ENCODE peak calls at places on chromosomes 5 and 9, in five cellular contexts. One of them, this sample, is unnamed.

GRCh38 chr9:95341262-95342011 is 23.9 kb upstream of the FANCC start:
- DNase-seq in sigmoid colon: no peak
- DNase-seq in hepatocyte: no peak
- DNase-seq in fibroblast of pulmonary artery: peak
- DNase-seq in AG10803: peak
- DNase-seq in this sample: peak

GRCh38 chr5:75367401-75367800 is 30.4 kb downstream of the HMGCR start:
- DNase-seq in sigmoid colon: no peak
- DNase-seq in hepatocyte: no peak
- DNase-seq in fibroblast of pulmonary artery: no peak
- DNase-seq in AG10803: peak
- DNase-seq in this sample: no peak

GRCh38 chr5:10902145-10902544 is 141.1 kb upstream of the DAP start:
- DNase-seq in sigmoid colon: no peak
- DNase-seq in hepatocyte: no peak
- DNase-seq in fibroblast of pulmonary artery: no peak
- DNase-seq in AG10803: peak
- DNase-seq in this sample: peak

GRCh38 chr5:11046160-11046559 is 285.1 kb upstream of the DAP start:
- DNase-seq in sigmoid colon: no peak
- DNase-seq in hepatocyte: no peak
- DNase-seq in fibroblast of pulmonary artery: no peak
- DNase-seq in AG10803: peak
- DNase-seq in this sample: no peak

GRCh38 chr5:42974546-42974945 is 65.6 kb downstream of the ANXA2R start:
- DNase-seq in sigmoid colon: no peak
- DNase-seq in hepatocyte: no peak
- DNase-seq in fibroblast of pulmonary artery: no peak
- DNase-seq in AG10803: peak
- DNase-seq in this sample: peak

GRCh38 chr5:137531266-137531665 is 32.1 kb upstream of the SPOCK1 start:
- DNase-seq in sigmoid colon: no peak
- DNase-seq in hepatocyte: no peak
- DNase-seq in fibroblast of pulmonary artery: no peak
- DNase-seq in AG10803: no peak
- DNase-seq in this sample: no peak

GRCh38 chr9:134291961-134292871 is 34.0 kb upstream of the RXRA start:
- DNase-seq in sigmoid colon: no peak
- DNase-seq in hepatocyte: no peak
- DNase-seq in fibroblast of pulmonary artery: no peak
- DNase-seq in AG10803: no peak
- DNase-seq in this sample: no peak

GRCh38 chr5:25255128-25255527 is 610.4 kb upstream of the CDH10 start:
- DNase-seq in sigmoid colon: no peak
- DNase-seq in hepatocyte: no peak
- DNase-seq in fibroblast of pulmonary artery: no peak
- DNase-seq in AG10803: no peak
- DNase-seq in this sample: no peak

GRCh38 chr9:112971415-112971814 is 40.6 kb downstream of the ZNF883 start:
- DNase-seq in sigmoid colon: no peak
- DNase-seq in hepatocyte: peak
- DNase-seq in fibroblast of pulmonary artery: peak
- DNase-seq in AG10803: peak
- DNase-seq in this sample: peak

GRCh38 chr5:156474251-156474650 is 147.3 kb downstream of the SGCD start:
- DNase-seq in sigmoid colon: peak
- DNase-seq in hepatocyte: no peak
- DNase-seq in fibroblast of pulmonary artery: peak
- DNase-seq in AG10803: peak
- DNase-seq in this sample: peak

GRCh38 chr5:175614223-175614622 is 43.6 kb upstream of the HRH2 start:
- DNase-seq in sigmoid colon: no peak
- DNase-seq in hepatocyte: no peak
- DNase-seq in fibroblast of pulmonary artery: no peak
- DNase-seq in AG10803: no peak
- DNase-seq in this sample: no peak

GRCh38 chr5:14110680-14111079 is 32.5 kb upstream of the TRIO start:
- DNase-seq in sigmoid colon: no peak
- DNase-seq in hepatocyte: no peak
- DNase-seq in fibroblast of pulmonary artery: peak
- DNase-seq in AG10803: peak
- DNase-seq in this sample: peak

GRCh38 chr5:157596449-157596848 is 20.9 kb upstream of the ADAM19 start:
- DNase-seq in sigmoid colon: no peak
- DNase-seq in hepatocyte: no peak
- DNase-seq in fibroblast of pulmonary artery: no peak
- DNase-seq in AG10803: peak
- DNase-seq in this sample: no peak

GRCh38 chr5:135179308-135179980 is 145.4 kb upstream of the PITX1 start:
- DNase-seq in sigmoid colon: no peak
- DNase-seq in hepatocyte: no peak
- DNase-seq in fibroblast of pulmonary artery: no peak
- DNase-seq in AG10803: no peak
- DNase-seq in this sample: no peak

DNA sequence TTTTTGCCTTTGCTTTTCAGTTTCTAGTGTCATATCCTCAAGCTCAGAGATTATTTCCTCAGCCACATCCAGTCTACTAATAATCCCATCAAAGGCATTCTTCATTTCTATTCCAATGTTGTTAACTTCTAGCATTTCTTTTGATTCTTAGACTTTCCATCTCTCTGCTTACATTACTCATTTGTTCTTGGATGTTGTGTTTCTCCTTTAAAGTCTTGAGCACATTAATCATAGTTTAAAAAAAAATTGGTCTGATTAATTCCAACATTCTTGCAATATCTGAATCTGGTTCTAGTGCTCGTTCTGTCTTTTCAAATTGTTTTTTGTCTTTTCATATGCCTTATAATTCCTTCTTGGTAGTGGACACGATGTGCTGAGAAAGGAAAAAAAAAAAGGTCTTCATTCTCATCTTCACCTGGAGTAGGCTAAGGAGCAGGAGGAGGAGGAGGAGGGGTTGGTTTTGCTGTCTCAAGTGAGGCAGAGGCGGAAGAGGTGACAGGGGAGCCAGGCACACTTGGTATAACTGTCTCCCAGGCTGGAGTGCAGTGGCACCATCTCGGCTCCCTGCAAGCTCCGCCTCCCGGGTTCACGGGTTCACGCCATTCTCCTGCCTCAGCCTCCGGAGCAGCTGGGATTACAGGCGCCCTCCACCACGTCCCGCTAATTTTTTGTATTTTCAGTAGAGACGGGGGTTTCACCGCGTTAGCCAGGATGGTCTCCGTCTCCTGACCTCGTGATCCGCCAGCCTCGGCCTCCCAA is 16.3 kb downstream of the PRXL2C start:
- DNase-seq in sigmoid colon: no peak
- DNase-seq in hepatocyte: no peak
- DNase-seq in fibroblast of pulmonary artery: no peak
- DNase-seq in AG10803: no peak
- DNase-seq in this sample: no peak
- H3K4me3 ChIP-seq in sigmoid colon: no peak
- H3K4me3 ChIP-seq in hepatocyte: no peak
- H3K4me3 ChIP-seq in fibroblast of pulmonary artery: no peak
- H3K4me3 ChIP-seq in AG10803: no peak
- H3K4me3 ChIP-seq in this sample: no peak

GRCh38 chr9:127981559-127982121 is 851 bp upstream of the EEIG1 start:
- DNase-seq in sigmoid colon: no peak
- DNase-seq in hepatocyte: peak
- DNase-seq in fibroblast of pulmonary artery: no peak
- DNase-seq in AG10803: no peak
- DNase-seq in this sample: no peak
- TF ChIP-seq CTCF in sigmoid colon: no peak
- TF ChIP-seq CTCF in hepatocyte: no peak
- TF ChIP-seq CTCF in fibroblast of pulmonary artery: no peak
- TF ChIP-seq CTCF in AG10803: no peak
- TF ChIP-seq CTCF in this sample: no peak

DNA sequence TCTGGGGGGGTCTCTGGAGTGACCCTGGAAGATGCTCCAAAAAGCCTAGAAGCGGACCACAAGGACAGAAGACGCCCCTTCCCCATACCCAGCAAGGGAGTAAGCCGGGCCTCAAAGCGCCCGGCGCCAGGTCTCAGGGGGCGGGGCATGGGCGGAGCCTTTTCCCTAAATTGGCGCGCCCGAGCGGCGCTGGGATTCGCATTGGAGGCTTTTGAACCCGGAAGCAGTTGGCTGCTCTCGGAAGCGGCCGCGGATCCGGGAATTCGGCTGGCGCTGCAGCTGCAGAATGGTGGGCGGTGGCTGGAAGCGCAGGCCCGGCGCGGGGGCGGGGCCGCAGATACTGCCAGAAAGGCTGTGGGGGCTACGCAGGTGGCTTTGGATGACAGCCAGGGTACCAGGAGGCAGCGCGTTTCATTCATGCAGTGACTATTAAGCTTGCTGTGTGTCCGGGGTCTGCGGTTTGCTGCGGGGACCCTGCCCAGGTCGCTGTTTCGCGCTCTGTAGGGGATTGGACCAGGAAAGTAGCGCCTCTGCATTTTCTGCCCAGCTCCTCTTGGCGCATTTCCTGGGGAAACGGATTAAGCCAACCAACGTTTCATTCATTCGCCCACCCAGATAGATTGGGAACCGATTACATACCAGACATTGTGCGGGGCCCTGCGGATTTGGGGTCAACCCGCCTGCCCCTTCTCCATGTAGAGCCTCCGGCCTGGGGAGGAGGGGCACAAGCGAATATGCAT is 83.0 kb upstream of the FREM1 start:
- DNase-seq in sigmoid colon: peak
- DNase-seq in hepatocyte: peak
- DNase-seq in fibroblast of pulmonary artery: peak
- DNase-seq in AG10803: peak
- DNase-seq in this sample: peak
- H3K4me3 ChIP-seq in sigmoid colon: peak
- H3K4me3 ChIP-seq in hepatocyte: peak
- H3K4me3 ChIP-seq in fibroblast of pulmonary artery: peak
- H3K4me3 ChIP-seq in AG10803: peak
- H3K4me3 ChIP-seq in this sample: peak

DNA sequence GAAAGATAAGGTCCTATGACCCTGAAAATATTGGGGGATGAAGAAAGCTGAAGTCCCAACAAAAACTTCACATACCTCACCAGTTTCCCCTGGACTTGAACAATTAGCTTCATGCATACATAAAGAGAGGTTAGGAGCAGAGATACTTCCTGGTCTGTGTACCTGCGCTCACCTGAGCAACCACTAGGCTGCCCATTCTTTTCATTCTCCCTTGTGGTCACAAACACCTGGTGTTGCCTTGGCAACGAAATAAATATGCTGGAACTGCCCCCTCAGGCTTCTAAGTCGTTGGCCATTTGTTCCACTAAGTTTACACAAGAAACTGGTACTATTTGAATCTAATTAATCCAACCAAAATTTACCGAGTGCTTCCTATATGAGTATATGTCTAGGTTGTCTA is 18.1 kb downstream of the OTP start:
- DNase-seq in sigmoid colon: no peak
- DNase-seq in hepatocyte: peak
- DNase-seq in fibroblast of pulmonary artery: no peak
- DNase-seq in AG10803: no peak
- DNase-seq in this sample: peak
- TF ChIP-seq CTCF in sigmoid colon: no peak
- TF ChIP-seq CTCF in hepatocyte: no peak
- TF ChIP-seq CTCF in fibroblast of pulmonary artery: no peak
- TF ChIP-seq CTCF in AG10803: no peak
- TF ChIP-seq CTCF in this sample: peak

DNA sequence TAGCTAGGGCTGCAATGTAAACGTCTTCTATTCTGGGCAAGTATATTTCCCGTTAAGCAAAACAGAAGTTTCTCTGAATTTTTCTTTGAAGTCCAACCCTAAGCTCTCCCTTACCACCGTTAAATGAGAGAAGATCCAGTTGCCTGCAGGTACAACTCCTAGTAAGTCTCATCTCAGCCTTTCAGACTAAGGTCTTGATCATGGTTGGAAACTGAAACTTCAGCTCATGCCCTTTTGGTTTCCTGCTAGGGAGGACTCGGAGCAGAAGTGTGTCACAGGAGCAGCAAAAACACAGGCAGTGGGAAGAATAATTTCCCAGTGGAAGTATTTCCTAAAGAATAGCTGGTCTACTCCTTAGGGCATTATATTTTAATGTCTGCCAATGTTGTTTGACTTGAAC is 717.9 kb downstream of the PRELID2 start:
- DNase-seq in sigmoid colon: no peak
- DNase-seq in hepatocyte: no peak
- DNase-seq in fibroblast of pulmonary artery: no peak
- DNase-seq in AG10803: no peak
- DNase-seq in this sample: no peak
- H3K4me3 ChIP-seq in sigmoid colon: no peak
- H3K4me3 ChIP-seq in hepatocyte: no peak
- H3K4me3 ChIP-seq in fibroblast of pulmonary artery: no peak
- H3K4me3 ChIP-seq in AG10803: no peak
- H3K4me3 ChIP-seq in this sample: no peak